ENCODE peak calls at places on chromosome 6, in six cellular contexts. U, H, S, R, E and D are unnamed samples.

GRCh38 chr6:113458368-113459010 is 398.7 kb upstream of the MARCKS start:
- DNase-seq in E (no peak), H (no peak), R (no peak), S (no peak), U (no peak), D (no peak)

GRCh38 chr6:116572162-116572561 is 858 bp downstream of the RWDD1 start:
- DNase-seq in H (no peak), S (no peak), U (no peak), E (peak), R (peak), D (no peak)

GRCh38 chr6:56637640-56638039 is 5.0 kb downstream of the DST start:
- DNase-seq in R (peak), S (peak), H (no peak), E (peak), U (peak), D (peak)

GRCh38 chr6:35723587-35723986 is 13.2 kb upstream of the ARMC12 start:
- DNase-seq in R (no peak), U (no peak), S (no peak), E (no peak), H (no peak), D (no peak)

GRCh38 chr6:83867527-83868161 is 8.2 kb downstream of the CYB5R4 start:
- DNase-seq in U (peak), H (no peak), S (no peak), R (no peak), E (peak), D (no peak)

GRCh38 chr6:21856844-21857243 is 263.3 kb downstream of the SOX4 start:
- DNase-seq in S (no peak), H (no peak), R (no peak), U (no peak), E (no peak), D (no peak)

GRCh38 chr6:156658186-156658585 is 119.0 kb upstream of the ARID1B start:
- DNase-seq in E (no peak), U (no peak), H (no peak), S (no peak), R (no peak), D (no peak)

GRCh38 chr6:132780770-132781371 is 17.6 kb downstream of the SLC18B1 start:
- DNase-seq in R (peak), E (no peak), S (no peak), U (no peak), H (no peak), D (peak)

GRCh38 chr6:145772846-145773245 is 37.5 kb upstream of the EPM2A start:
- DNase-seq in H (no peak), R (peak), E (no peak), U (no peak), S (no peak), D (no peak)

GRCh38 chr6:68635706-68636513 is 828 bp downstream of the ADGRB3 start:
- DNase-seq in U (no peak), E (peak), H (peak), R (no peak), S (no peak), D (no peak)

GRCh38 chr6:134925800-134926199 is 24.1 kb downstream of the ALDH8A1 start:
- DNase-seq in H (no peak), R (no peak), E (no peak), S (no peak), U (no peak), D (no peak)

GRCh38 chr6:11123978-11124377 is 12.5 kb upstream of the ERVFRD-1 start:
- DNase-seq in H (no peak), S (no peak), U (no peak), R (no peak), E (no peak), D (no peak)

GRCh38 chr6:2033544-2033943 is 211.9 kb downstream of the GMDS start:
- DNase-seq in H (no peak), U (no peak), R (no peak), S (no peak), E (no peak), D (no peak)

GRCh38 chr6:8085053-8085511 is 17.3 kb downstream of the EEF1E1 start:
- DNase-seq in U (peak), E (peak), R (peak), S (no peak), H (no peak), D (no peak)

GRCh38 chr6:40349092-40349491 is 238.1 kb downstream of the LRFN2 start:
- DNase-seq in E (no peak), S (no peak), H (no peak), R (no peak), U (no peak), D (no peak)

GRCh38 chr6:36035240-36035639 is 7.6 kb downstream of the MAPK14 start:
- DNase-seq in U (no peak), E (no peak), H (no peak), S (no peak), R (no peak), D (no peak)

GRCh38 chr6:170095273-170095976 is 195.5 kb downstream of the DLL1 start:
- DNase-seq in E (no peak), H (peak), S (no peak), R (no peak), U (no peak), D (no peak)

GRCh38 chr6:6546318-6547110 is 42.0 kb upstream of the LY86 start:
- DNase-seq in E (no peak), H (peak), R (no peak), S (no peak), U (no peak), D (peak)

GRCh38 chr6:108114861-108115597 is 40.5 kb upstream of the OSTM1 start:
- DNase-seq in U (no peak), H (peak), S (no peak), R (no peak), E (no peak), D (no peak)

GRCh38 chr6:52081237-52081636 is 6.2 kb downstream of the PKHD1 start:
- DNase-seq in R (no peak), E (no peak), S (no peak), U (no peak), H (no peak), D (no peak)

GRCh38 chr6:135258970-135259369 is 77.9 kb downstream of the MYB start:
- DNase-seq in R (no peak), H (no peak), E (no peak), S (no peak), U (no peak), D (no peak)

GRCh38 chr6:152598858-152599537 is 38.2 kb downstream of the SYNE1 start:
- DNase-seq in R (no peak), H (no peak), S (no peak), E (no peak), U (no peak), D (no peak)

GRCh38 chr6:144264270-144265060 is 20.7 kb upstream of the UTRN start:
- DNase-seq in E (no peak), R (peak), H (no peak), U (peak), S (no peak), D (peak)

GRCh38 chr6:32047084-32047478 is 8.9 kb downstream of the CYP21A2 start:
- DNase-seq in E (peak), R (peak), H (no peak), U (peak), S (no peak), D (no peak)

GRCh38 chr6:158863646-158864045 is 44.5 kb upstream of the EZR start:
- DNase-seq in E (no peak), U (no peak), R (no peak), S (no peak), H (no peak), D (no peak)

GRCh38 chr6:36824262-36824661 is 15.0 kb downstream of the CPNE5 start:
- DNase-seq in S (no peak), U (no peak), H (no peak), E (no peak), R (no peak), D (no peak)

GRCh38 chr6:49550413-49551125 is at the start of gene C6orf141:
- DNase-seq in R (no peak), U (peak), E (no peak), S (no peak), H (peak), D (peak)
- TF ChIP-seq ZNF274 in R (no peak), U (no peak), E (no peak), S (no peak), H (no peak), D (no peak)

GRCh38 chr6:26249709-26249958 is 115.4 kb upstream of the BTN3A2 start:
- DNase-seq in H (no peak), R (no peak), E (no peak), U (no peak), S (peak), D (no peak)
- H3K4me3 ChIP-seq in H (peak), R (peak), E (peak), U (no peak), S (peak), D (peak)

GRCh38 chr6:150273457-150274309 is 95.1 kb upstream of the IYD start:
- DNase-seq in E (peak), H (no peak), U (no peak), S (no peak), R (no peak), D (no peak)
- TF ChIP-seq YY1 in E (no peak), H (no peak), U (no peak), S (no peak), R (no peak), D (no peak)

DNA sequence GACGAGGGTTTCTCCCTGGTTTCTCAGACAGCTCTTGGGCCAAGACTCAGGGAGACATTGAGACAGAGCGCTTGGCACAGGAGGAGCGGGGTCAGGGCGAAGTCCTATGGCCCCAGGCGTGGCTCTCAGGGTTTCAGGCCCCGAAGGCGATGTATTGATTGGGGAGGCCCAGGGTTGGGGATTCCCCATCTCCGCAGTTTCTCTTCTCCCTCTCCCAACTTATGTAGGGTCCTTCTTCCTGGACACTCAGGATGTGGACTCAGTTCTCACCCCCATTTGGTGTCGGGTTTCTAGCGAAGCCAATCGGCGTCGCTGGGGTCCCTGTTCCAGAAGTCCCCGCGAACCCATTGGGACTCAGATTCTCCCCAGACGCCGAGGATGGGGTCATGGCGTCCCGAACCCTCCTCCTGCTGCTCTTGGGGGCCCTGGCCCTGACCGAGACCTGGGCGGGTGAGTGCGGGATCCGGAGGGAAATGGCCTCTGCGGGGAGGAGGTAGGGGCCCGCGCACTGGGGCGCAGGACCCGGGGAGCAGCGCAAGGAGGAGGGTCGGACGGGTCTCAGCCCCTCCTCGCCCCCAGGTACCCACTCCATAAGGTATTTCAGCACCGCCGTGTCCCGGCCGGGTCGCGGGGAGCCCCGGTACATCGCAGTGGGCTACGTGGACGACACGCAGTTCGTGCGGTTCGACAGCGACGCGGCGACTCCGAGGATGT is 16.1 kb upstream of the HLA-A start:
- DNase-seq in E (no peak), R (no peak), U (no peak), H (peak), S (no peak), D (no peak)
- TF ChIP-seq ZNF274 in E (no peak), R (no peak), U (no peak), H (no peak), S (no peak), D (no peak)

GRCh38 chr6:111710439-111710838 is 104.8 kb upstream of the TRAF3IP2 start:
- DNase-seq in R (no peak), E (no peak), H (no peak), U (no peak), S (no peak), D (no peak)
- H3K4me3 ChIP-seq in R (no peak), E (no peak), H (no peak), U (no peak), S (no peak), D (no peak)

GRCh38 chr6:14456941-14457340 is 339.4 kb downstream of the CD83 start:
- DNase-seq in E (no peak), H (no peak), S (no peak), R (no peak), U (no peak), D (no peak)
- TF ChIP-seq YY1 in E (no peak), H (no peak), S (no peak), R (no peak), U (no peak), D (no peak)

GRCh38 chr6:146879406-146880117 is 280.8 kb downstream of the ADGB start:
- DNase-seq in R (no peak), U (no peak), E (peak), H (no peak), S (no peak), D (no peak)
- TF ChIP-seq ZNF274 in R (no peak), U (no peak), E (no peak), H (no peak), S (no peak), D (no peak)

GRCh38 chr6:125203395-125203794 is 49.8 kb downstream of the TPD52L1 start:
- DNase-seq in H (no peak), U (no peak), S (no peak), E (peak), R (no peak), D (no peak)

GRCh38 chr6:125205931-125206330 is 52.4 kb downstream of the TPD52L1 start:
- DNase-seq in E (no peak), U (no peak), S (no peak), R (no peak), H (no peak), D (no peak)

GRCh38 chr6:125200986-125201385 is 47.4 kb downstream of the TPD52L1 start:
- DNase-seq in E (no peak), R (no peak), S (no peak), U (no peak), H (no peak), D (no peak)

GRCh38 chr6:125198285-125199009 is 44.9 kb downstream of the TPD52L1 start:
- DNase-seq in S (no peak), R (no peak), H (no peak), U (no peak), E (no peak), D (no peak)

DNA sequence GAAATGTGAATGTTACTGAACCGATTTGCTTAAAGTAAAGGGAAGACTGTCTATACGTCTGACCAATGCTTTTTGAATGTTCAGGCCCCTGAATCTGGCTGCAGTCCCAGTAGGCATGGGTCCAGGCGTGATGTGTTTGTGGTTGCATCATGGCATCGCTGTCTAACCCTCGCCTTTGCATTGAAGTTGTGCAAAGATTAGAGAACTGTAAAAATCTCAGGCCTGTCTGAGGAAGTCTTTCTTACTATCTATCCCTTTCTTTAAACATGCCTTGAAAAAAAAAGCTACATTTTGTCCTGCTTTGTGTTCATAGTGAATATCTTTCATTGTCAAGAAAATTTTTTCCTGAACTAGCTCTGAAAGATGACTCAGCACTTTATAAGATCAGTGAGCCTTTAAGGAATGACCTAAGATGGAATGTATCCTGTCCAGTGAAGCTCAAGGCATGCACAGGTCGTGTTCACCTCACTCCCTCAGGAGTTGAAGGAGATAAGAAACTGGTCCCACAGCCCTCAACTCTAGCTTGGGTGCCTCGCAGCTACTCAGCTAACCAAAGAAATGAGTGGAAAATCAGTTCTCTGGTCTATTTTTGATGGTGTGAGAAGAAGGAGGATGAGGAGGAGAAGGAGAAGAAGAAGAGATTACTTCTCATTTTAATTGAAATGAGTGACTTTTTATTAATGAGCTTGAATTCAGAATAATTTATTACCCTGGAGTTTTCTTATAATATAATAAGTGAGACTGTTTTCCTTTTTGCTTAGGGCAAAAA is 48.6 kb downstream of the TPD52L1 start:
- DNase-seq in E (peak), U (peak), S (no peak), H (no peak), R (no peak), D (no peak)
- H3K4me3 ChIP-seq in E (no peak), U (peak), S (no peak), H (no peak), R (no peak), D (no peak)

DNA sequence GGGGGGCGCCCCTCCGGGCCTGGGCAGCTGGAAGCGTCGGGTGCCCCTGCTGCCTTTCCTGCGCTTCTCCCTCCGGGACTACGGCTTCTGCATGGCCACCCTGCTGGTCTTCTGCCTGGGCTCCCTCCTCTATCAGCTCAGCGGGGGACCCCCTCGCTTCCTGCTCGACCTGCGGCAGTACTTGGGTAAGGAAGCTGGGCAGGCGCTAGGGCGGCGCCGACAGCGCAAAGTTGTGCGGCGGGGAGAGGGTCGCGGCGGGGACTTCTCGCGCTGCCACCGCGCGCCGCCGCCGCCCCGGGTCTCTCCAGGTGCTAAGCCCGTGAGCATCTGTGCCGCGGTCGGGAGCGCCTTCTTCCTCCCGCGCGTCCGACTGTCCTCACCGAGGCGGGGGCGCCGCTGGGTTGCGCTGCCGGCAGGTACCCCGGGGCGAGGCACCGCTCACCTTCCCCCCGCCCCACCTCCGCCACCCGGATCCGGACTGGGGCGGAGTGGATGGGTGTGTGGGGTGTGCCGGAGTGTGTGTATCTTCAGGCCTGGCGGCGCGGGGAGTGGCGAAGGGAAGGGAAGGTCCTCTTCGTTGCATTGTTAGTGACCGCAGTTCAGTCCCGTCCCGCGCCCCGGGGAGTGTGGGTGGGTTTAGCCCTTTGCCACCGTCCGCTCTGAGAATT is 797 bp downstream of the UST start:
- DNase-seq in E (no peak), U (no peak), H (peak), S (no peak), R (no peak), D (no peak)
- TF ChIP-seq YY1 in E (no peak), U (no peak), H (no peak), S (no peak), R (no peak), D (no peak)